ENCODE peak calls at places on chromosomes 11 and 22, in six cellular contexts. Y is thyroid gland, P is osteoblast, L is breast epithelium, B is GM23248, F is A549. C is an unnamed sample. For H3K4me1, the result is how much of the 10 kb centered on the place peaks cover.

GRCh38 chr22:47899894-47900293 is 1137.4 kb downstream of the TBC1D22A start:
- DNase-seq in B (no peak), P (no peak), F (no peak), L (no peak), Y (no peak), C (no peak)

GRCh38 chr11:115087791-115088190 is 409.5 kb downstream of the NXPE2 start:
- DNase-seq in P (no peak), Y (no peak), B (no peak), F (no peak), L (no peak), C (no peak)

GRCh38 chr11:45141171-45141570 is 5.3 kb upstream of the PRDM11 start:
- DNase-seq in Y (no peak), L (no peak), F (no peak), P (no peak), B (no peak), C (no peak)

GRCh38 chr11:107508858-107509244 is 51.2 kb upstream of the CWF19L2 start:
- DNase-seq in Y (no peak), P (no peak), F (no peak), L (no peak), B (no peak), C (no peak)

GRCh38 chr22:45969414-45969799 is 7.6 kb downstream of the WNT7B start:
- DNase-seq in B (no peak), F (no peak), L (no peak), P (no peak), Y (no peak), C (no peak)

GRCh38 chr11:74011360-74012071 is 2.6 kb upstream of the UCP3 start:
- DNase-seq in P (peak), L (no peak), B (peak), Y (no peak), F (no peak), C (no peak)

GRCh38 chr11:58832246-58832645 is 12.3 kb downstream of the GLYATL2 start:
- DNase-seq in P (peak), L (no peak), F (no peak), B (peak), Y (no peak), C (no peak)

GRCh38 chr11:33507356-33507755 is 193.3 kb downstream of the C11orf91 start:
- DNase-seq in B (peak), L (no peak), Y (no peak), P (no peak), F (no peak), C (no peak)

GRCh38 chr11:30801357-30801756 is 215.2 kb upstream of the MPPED2 start:
- DNase-seq in L (no peak), F (no peak), B (no peak), P (no peak), Y (no peak), C (no peak)

GRCh38 chr11:83063073-83063754 is 8.5 kb downstream of the RAB30 start:
- DNase-seq in P (peak), L (no peak), F (peak), B (peak), Y (peak), C (no peak)

GRCh38 chr11:67435727-67436458 is 1.6 kb downstream of the PTPRCAP start:
- DNase-seq in F (no peak), Y (no peak), L (no peak), B (no peak), P (no peak), C (no peak)

GRCh38 chr11:46916669-46917108 is 1.7 kb downstream of the LRP4 start:
- DNase-seq in B (peak), Y (peak), P (peak), F (peak), L (no peak), C (peak)

GRCh38 chr11:90846628-90847027 is 623.8 kb upstream of the CHORDC1 start:
- DNase-seq in F (no peak), P (no peak), L (no peak), B (no peak), Y (no peak), C (no peak)

GRCh38 chr22:42074846-42075245 is 798 bp downstream of the PHETA2 start:
- DNase-seq in L (no peak), P (peak), B (no peak), F (no peak), Y (no peak), C (no peak)

GRCh38 chr11:94525933-94526332 is 13.7 kb downstream of the C11orf97 start:
- DNase-seq in L (peak), B (peak), F (no peak), P (no peak), Y (peak), C (peak)

GRCh38 chr11:95541715-95542114 is 247.9 kb downstream of the FAM76B start:
- DNase-seq in Y (no peak), F (no peak), L (no peak), B (no peak), P (no peak), C (no peak)

GRCh38 chr11:64176751-64177150 is 9.2 kb upstream of the STIP1 start:
- DNase-seq in F (no peak), B (no peak), L (no peak), P (no peak), Y (no peak), C (no peak)

GRCh38 chr22:45553333-45554039 is 50.8 kb downstream of the FBLN1 start:
- DNase-seq in L (peak), Y (peak), F (peak), B (peak), P (peak), C (peak)

GRCh38 chr11:103842795-103843194 is 193.6 kb upstream of the DDI1 start:
- DNase-seq in B (peak), Y (no peak), L (no peak), P (no peak), F (no peak), C (no peak)

GRCh38 chr11:45659031-45659817 is 6.2 kb downstream of the CHST1 start:
- DNase-seq in L (peak), Y (peak), B (peak), F (no peak), P (peak), C (no peak)

GRCh38 chr22:42891008-42891407 is 33.9 kb upstream of the ARFGAP3 start:
- DNase-seq in P (peak), F (no peak), L (no peak), Y (no peak), B (no peak), C (no peak)

GRCh38 chr11:70399681-70400112 is 1.4 kb downstream of the CTTN start:
- DNase-seq in L (peak), B (peak), Y (peak), F (peak), P (peak), C (peak)

DNA sequence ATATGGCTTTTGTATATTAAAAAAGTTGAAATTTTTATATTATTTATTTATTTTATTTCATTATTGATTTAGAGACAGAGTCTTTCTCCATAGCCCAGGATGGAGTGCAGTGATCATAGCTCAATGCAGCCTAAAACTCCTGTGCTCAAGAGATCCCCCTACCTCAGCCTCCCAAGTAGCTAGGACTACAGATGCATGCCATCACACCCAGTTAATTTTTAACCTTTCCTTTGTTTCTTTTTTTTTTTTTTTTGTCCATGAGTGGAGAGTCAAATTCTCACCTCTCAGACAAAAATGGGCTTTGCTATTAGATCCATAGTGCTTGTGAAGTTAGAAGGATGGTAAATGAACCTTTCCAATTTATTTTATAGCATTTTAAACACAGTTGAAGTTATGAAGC is 182.5 kb downstream of the SOX6 start:
- DNase-seq in Y (no peak), F (no peak), P (no peak), B (no peak), L (no peak), C (no peak)
- H3K4me1 ChIP-seq in Y (under half), F (under half), P (under half), B (under half), L (under half), C (under half)

DNA sequence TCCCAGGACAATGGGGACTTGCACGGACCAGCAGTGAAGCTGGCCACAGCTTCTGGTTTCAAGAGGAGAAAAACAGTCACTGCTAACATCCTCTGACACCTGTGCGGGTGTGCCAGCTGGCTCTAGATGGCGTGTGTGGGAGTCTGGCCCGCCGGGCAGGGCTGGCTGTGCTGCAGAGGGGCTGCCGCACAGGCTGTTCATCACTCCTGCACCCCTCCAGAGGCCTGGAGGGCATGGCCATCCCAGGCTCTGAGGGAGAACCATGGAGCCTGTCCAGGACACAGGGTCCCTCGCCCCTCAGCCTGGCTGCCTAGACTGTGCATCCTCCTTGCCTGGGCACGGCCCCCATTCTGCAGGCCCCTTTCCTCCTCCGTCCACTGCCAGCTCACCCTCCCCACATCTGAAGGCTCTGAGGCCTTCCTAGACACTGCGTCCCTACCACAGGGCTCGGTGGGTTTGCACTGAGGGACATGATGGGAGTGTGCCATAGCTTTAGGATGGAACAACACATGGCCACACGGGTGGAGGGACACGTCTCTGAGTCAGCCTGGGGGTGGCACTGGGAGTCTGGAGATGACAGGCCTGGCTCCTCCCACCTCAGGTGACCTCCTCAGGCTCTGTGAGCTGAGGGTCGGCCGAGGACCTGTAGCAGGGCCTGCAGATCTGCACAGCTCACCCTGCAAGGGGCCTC is 42.1 kb upstream of the GNB1L start:
- DNase-seq in L (no peak), B (no peak), Y (no peak), P (no peak), F (no peak), C (no peak)
- H3K4me1 ChIP-seq in L (under half), B (under half), Y (under half), P (under half), F (under half), C (under half)

GRCh38 chr11:1302461-1303073 is 6.9 kb downstream of the TOLLIP start:
- DNase-seq in P (peak), L (no peak), Y (peak), F (no peak), B (no peak), C (no peak)
- H3K4me1 ChIP-seq in P (under half), L (under half), Y (half or more), F (half or more), B (under half), C (under half)

GRCh38 chr22:38424525-38425080 is 30.4 kb downstream of the KCNJ4 start:
- DNase-seq in B (no peak), Y (no peak), L (no peak), P (peak), F (no peak), C (no peak)

GRCh38 chr22:38428714-38429113 is 26.3 kb downstream of the KCNJ4 start:
- DNase-seq in L (no peak), P (no peak), Y (no peak), B (no peak), F (no peak), C (no peak)

GRCh38 chr22:38427940-38428339 is 27.1 kb downstream of the KCNJ4 start:
- DNase-seq in P (no peak), B (no peak), Y (no peak), F (no peak), L (no peak), C (no peak)

GRCh38 chr22:38427465-38427864 is 27.5 kb downstream of the KCNJ4 start:
- DNase-seq in F (no peak), Y (no peak), B (no peak), L (no peak), P (no peak), C (no peak)

GRCh38 chr22:38426628-38427027 is 28.4 kb downstream of the KCNJ4 start:
- DNase-seq in B (no peak), Y (no peak), F (no peak), L (no peak), P (no peak), C (no peak)
- H3K4me1 ChIP-seq in B (under half), Y (under half), F (under half), L (under half), P (under half), C (under half)